ENCODE peak calls at places on chromosomes 2 and 18, in nine cellular contexts. B is HTR-8/SVneo; R is activated naive CD8-positive, alpha-beta T cell treated with anti-CD3 and anti-CD28 coated beads for 36 hours; Z is H7; P is A172; V is upper lobe of left lung; O is activated T-cell treated with anti-CD3 and anti-CD28 coated beads for 1 hour; J is hepatocyte; C is H9. X is an unnamed sample.

GRCh38 chr2:236625156-236625690 is 55.6 kb downstream of the ACKR3 start:
- DNase-seq in B (no peak), R (no peak), Z (no peak), P (no peak), V (no peak), O (no peak), J (no peak), C (no peak), X (no peak)

GRCh38 chr18:21703241-21703820 is 1.2 kb downstream of the ABHD3 start:
- DNase-seq in B (peak), R (peak), Z (peak), P (peak), V (no peak), O (no peak), J (no peak), C (peak), X (no peak)

GRCh38 chr2:164692114-164692513 is 70.8 kb upstream of the GRB14 start:
- DNase-seq in B (no peak), R (no peak), Z (no peak), P (no peak), V (no peak), O (no peak), J (no peak), C (no peak), X (no peak)

GRCh38 chr18:77478619-77479018 is 229.0 kb downstream of the GALR1 start:
- DNase-seq in B (no peak), R (no peak), Z (peak), P (no peak), V (no peak), O (no peak), J (no peak), C (no peak), X (peak)

GRCh38 chr2:43764086-43764710 is 9.6 kb upstream of the DYNC2LI1 start:
- DNase-seq in B (no peak), R (no peak), Z (no peak), P (no peak), V (no peak), O (no peak), J (no peak), C (no peak), X (no peak)

GRCh38 chr2:54015809-54016703 is 45.3 kb upstream of the PSME4 start:
- DNase-seq in B (no peak), R (no peak), Z (no peak), P (no peak), V (no peak), O (no peak), J (peak), C (no peak), X (peak)

GRCh38 chr2:169796441-169796840 is 2.2 kb upstream of the SSB start:
- DNase-seq in B (no peak), R (no peak), Z (no peak), P (no peak), V (no peak), O (no peak), J (no peak), C (no peak), X (no peak)

GRCh38 chr2:144330951-144331651 is 188.8 kb downstream of the ZEB2 start:
- DNase-seq in B (no peak), R (peak), Z (peak), P (no peak), V (no peak), O (peak), J (peak), C (no peak), X (peak)

GRCh38 chr2:84487298-84487996 is 28.4 kb upstream of the SUCLG1 start:
- DNase-seq in B (no peak), R (no peak), Z (no peak), P (no peak), V (no peak), O (no peak), J (no peak), C (no peak), X (no peak)

GRCh38 chr2:71806432-71806831 is 341.2 kb downstream of the CYP26B1 start:
- DNase-seq in B (no peak), R (no peak), Z (no peak), P (no peak), V (no peak), O (no peak), J (no peak), C (peak), X (no peak)

GRCh38 chr18:6271585-6271984 is 143.1 kb downstream of the L3MBTL4 start:
- DNase-seq in B (no peak), R (no peak), Z (peak), P (no peak), V (no peak), O (no peak), J (no peak), C (peak), X (no peak)

GRCh38 chr2:203675086-203675485 is 31.4 kb upstream of the CD28 start:
- DNase-seq in B (no peak), R (no peak), Z (no peak), P (no peak), V (no peak), O (no peak), J (no peak), C (no peak), X (peak)

GRCh38 chr2:235749121-235749780 is 255.4 kb downstream of the AGAP1 start:
- DNase-seq in B (no peak), R (no peak), Z (no peak), P (peak), V (no peak), O (no peak), J (peak), C (no peak), X (no peak)

GRCh38 chr2:85445316-85446295 is 27.1 kb downstream of the SH2D6 start:
- DNase-seq in B (no peak), R (no peak), Z (peak), P (no peak), V (peak), O (no peak), J (peak), C (no peak), X (peak)

GRCh38 chr2:240739797-240740196 is 48.1 kb downstream of the AQP12A start:
- DNase-seq in B (no peak), R (peak), Z (no peak), P (no peak), V (peak), O (no peak), J (no peak), C (no peak), X (no peak)

X was measured in HT1080.